ENCODE peak calls at places on chromosomes 1 and 21, in four cellular contexts. C is adrenal gland, B is RCC 7860, G is MM.1S. D is an unnamed sample.

GRCh38 chr1:184840596-184840995 is 85.9 kb upstream of the EDEM3 start:
- DNase-seq in G (no peak), C (no peak), B (no peak), D (no peak)

GRCh38 chr21:24223625-24224024 is 1383.7 kb downstream of the MRPL39 start:
- DNase-seq in G (no peak), B (no peak), C (no peak), D (no peak)

GRCh38 chr1:97849350-97850339 is 71.2 kb downstream of the DPYD start:
- DNase-seq in C (no peak), B (peak; percentile 61), G (peak; percentile 37), D (peak; percentile 86)

GRCh38 chr1:42682739-42683529 is 716 bp downstream of the YBX1 start:
- DNase-seq in B (no peak), C (peak; percentile 77), G (peak; percentile 74), D (peak; percentile 85)

GRCh38 chr1:156500578-156500846 is at the start of gene MEF2D:
- DNase-seq in B (no peak), G (no peak), C (no peak), D (no peak)

GRCh38 chr1:98557808-98558390 is 103.6 kb upstream of the SNX7 start:
- DNase-seq in C (no peak), B (no peak), G (no peak), D (no peak)

GRCh38 chr1:93905734-93906133 is 3.5 kb downstream of the GCLM start:
- DNase-seq in B (no peak), G (no peak), C (peak; percentile 27), D (no peak)

GRCh38 chr1:229165327-229165726 is 105.6 kb upstream of the RAB4A start:
- DNase-seq in G (peak; percentile 61), B (no peak), C (no peak), D (no peak)

GRCh38 chr1:85862456-85862855 is 154.2 kb upstream of the ZNHIT6 start:
- DNase-seq in B (no peak), G (no peak), C (no peak), D (no peak)

GRCh38 chr1:202713110-202713509 is 2.9 kb upstream of the SYT2 start:
- DNase-seq in B (no peak), C (no peak), G (no peak), D (no peak)

GRCh38 chr1:116538527-116538926 is 32.3 kb downstream of the CD58 start:
- DNase-seq in B (peak; percentile 71), C (no peak), G (no peak), D (no peak)

GRCh38 chr1:176252191-176252590 is 45.1 kb upstream of the COP1 start:
- DNase-seq in G (no peak), C (no peak), B (no peak), D (no peak)

GRCh38 chr1:21841852-21842466 is 29.9 kb downstream of the LDLRAD2 start:
- DNase-seq in C (no peak), G (no peak), B (no peak), D (no peak)

GRCh38 chr1:25030674-25031589 is 100.9 kb upstream of the RUNX3 start:
- DNase-seq in G (no peak), B (no peak), C (no peak), D (peak; percentile 58)

GRCh38 chr1:164578474-164579200 is 19.7 kb downstream of the PBX1 start:
- DNase-seq in C (no peak), G (peak; percentile 56), B (no peak), D (no peak)

GRCh38 chr1:47031059-47031458 is 7.6 kb downstream of the CYP4X1 start:
- DNase-seq in B (no peak), C (peak; percentile 40), G (no peak), D (no peak)

GRCh38 chr1:236858203-236858602 is 63.1 kb downstream of the MTR start:
- DNase-seq in C (no peak), B (no peak), G (no peak), D (no peak)

GRCh38 chr1:150895618-150896017 is 8.7 kb downstream of the CTXND2 start:
- DNase-seq in B (peak; percentile 89), G (no peak), C (peak; percentile 56), D (no peak)

GRCh38 chr21:34779860-34780259 is 111.1 kb downstream of the CLIC6 start:
- DNase-seq in B (no peak), G (no peak), C (no peak), D (no peak)

GRCh38 chr1:173590557-173590956 is 12.3 kb downstream of the SLC9C2 start:
- DNase-seq in B (peak; percentile 61), G (no peak), C (no peak), D (no peak)

GRCh38 chr1:231803353-231803752 is 176.8 kb downstream of the DISC1 start:
- DNase-seq in G (no peak), B (peak; percentile 10), C (peak; percentile 68), D (no peak)

D was measured in Karpas-422.